ENCODE peak calls at places on chromosomes 2 and 18, in eight cellular contexts. One of them, this sample, is unnamed.

GRCh38 chr18:57110295-57110694 is 36.6 kb upstream of the BOD1L2 start:
- DNase-seq in HL-60: no peak
- DNase-seq in HepG2: no peak
- DNase-seq in sigmoid colon: no peak
- DNase-seq in transverse colon: no peak
- DNase-seq in breast epithelium: no peak
- DNase-seq in SK-N-SH: no peak
- DNase-seq in K562: no peak
- DNase-seq in this sample: no peak

GRCh38 chr18:56660655-56661054 is 9.5 kb downstream of the WDR7 start:
- DNase-seq in HL-60: no peak
- DNase-seq in HepG2: no peak
- DNase-seq in sigmoid colon: no peak
- DNase-seq in transverse colon: no peak
- DNase-seq in breast epithelium: no peak
- DNase-seq in SK-N-SH: no peak
- DNase-seq in K562: no peak
- DNase-seq in this sample: no peak

GRCh38 chr2:214543386-214543955 is 132.6 kb downstream of the VWC2L start:
- DNase-seq in HL-60: no peak
- DNase-seq in HepG2: no peak
- DNase-seq in sigmoid colon: no peak
- DNase-seq in transverse colon: no peak
- DNase-seq in breast epithelium: no peak
- DNase-seq in SK-N-SH: no peak
- DNase-seq in K562: no peak
- DNase-seq in this sample: no peak

GRCh38 chr2:12488365-12488972 is 228.3 kb upstream of the TRIB2 start:
- DNase-seq in HL-60: no peak
- DNase-seq in HepG2: no peak
- DNase-seq in sigmoid colon: no peak
- DNase-seq in transverse colon: no peak
- DNase-seq in breast epithelium: no peak
- DNase-seq in SK-N-SH: no peak
- DNase-seq in K562: no peak
- DNase-seq in this sample: no peak

GRCh38 chr2:111534816-111535803 is 348.9 kb downstream of the ANAPC1 start:
- DNase-seq in HL-60: no peak
- DNase-seq in HepG2: peak
- DNase-seq in sigmoid colon: peak
- DNase-seq in transverse colon: peak
- DNase-seq in breast epithelium: no peak
- DNase-seq in SK-N-SH: no peak
- DNase-seq in K562: no peak
- DNase-seq in this sample: no peak

GRCh38 chr2:64015898-64016297 is 3.3 kb downstream of the VPS54 start:
- DNase-seq in HL-60: no peak
- DNase-seq in HepG2: no peak
- DNase-seq in sigmoid colon: no peak
- DNase-seq in transverse colon: no peak
- DNase-seq in breast epithelium: no peak
- DNase-seq in SK-N-SH: no peak
- DNase-seq in K562: no peak
- DNase-seq in this sample: no peak

GRCh38 chr2:67259581-67260347 is 137.4 kb upstream of the ETAA1 start:
- DNase-seq in HL-60: no peak
- DNase-seq in HepG2: no peak
- DNase-seq in sigmoid colon: peak
- DNase-seq in transverse colon: peak
- DNase-seq in breast epithelium: no peak
- DNase-seq in SK-N-SH: peak
- DNase-seq in K562: no peak
- DNase-seq in this sample: no peak

GRCh38 chr2:63788070-63788469 is 53.6 kb upstream of the UGP2 start:
- DNase-seq in HL-60: no peak
- DNase-seq in HepG2: no peak
- DNase-seq in sigmoid colon: no peak
- DNase-seq in transverse colon: no peak
- DNase-seq in breast epithelium: no peak
- DNase-seq in SK-N-SH: no peak
- DNase-seq in K562: no peak
- DNase-seq in this sample: no peak

GRCh38 chr2:164009801-164010337 is 274.1 kb upstream of the FIGN start:
- DNase-seq in HL-60: no peak
- DNase-seq in HepG2: no peak
- DNase-seq in sigmoid colon: no peak
- DNase-seq in transverse colon: no peak
- DNase-seq in breast epithelium: no peak
- DNase-seq in SK-N-SH: no peak
- DNase-seq in K562: no peak
- DNase-seq in this sample: no peak

DNA sequence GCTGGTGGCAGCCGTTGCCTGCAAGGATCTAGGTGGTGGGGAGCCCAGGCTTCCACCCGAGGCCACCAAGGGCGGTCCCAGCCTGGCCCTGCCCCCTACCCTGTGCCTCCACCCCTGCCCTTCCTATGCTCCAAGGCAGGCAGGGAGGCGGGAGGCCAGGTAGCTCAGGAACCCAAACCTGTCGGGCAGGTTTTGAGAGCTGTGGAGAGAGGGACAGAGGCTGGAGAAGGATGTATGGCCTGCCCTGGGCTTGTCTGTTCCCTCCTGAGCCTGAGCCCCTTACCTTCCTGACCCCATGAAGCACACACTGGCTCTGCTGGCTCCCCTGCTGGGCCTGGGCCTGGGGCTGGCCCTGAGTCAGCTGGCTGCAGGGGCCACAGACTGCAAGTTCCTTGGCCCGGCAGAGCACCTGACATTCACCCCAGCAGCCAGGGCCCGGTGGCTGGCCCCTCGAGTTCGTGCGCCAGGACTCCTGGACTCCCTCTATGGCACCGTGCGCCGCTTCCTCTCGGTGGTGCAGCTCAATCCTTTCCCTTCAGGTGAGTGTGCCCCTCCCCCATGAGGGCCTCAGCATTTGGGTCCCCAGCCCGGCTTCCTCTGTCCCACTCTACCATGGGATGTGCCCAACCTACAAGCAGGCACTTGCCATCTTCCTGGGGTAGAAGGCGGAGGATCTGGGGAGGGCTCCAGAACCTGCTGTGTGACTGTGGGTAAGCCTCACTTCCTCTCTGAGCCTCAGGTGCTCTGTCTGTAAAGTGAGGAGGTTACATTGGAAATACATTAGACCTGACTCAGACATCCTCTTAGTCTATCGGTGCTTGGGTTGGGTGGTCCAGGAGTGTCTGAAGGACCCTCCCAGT is at the start of gene PROM2:
- DNase-seq in HL-60: no peak
- DNase-seq in HepG2: no peak
- DNase-seq in sigmoid colon: peak
- DNase-seq in transverse colon: peak
- DNase-seq in breast epithelium: peak
- DNase-seq in SK-N-SH: no peak
- DNase-seq in K562: no peak
- DNase-seq in this sample: no peak
- TF ChIP-seq POLR2AphosphoS5 in HL-60: no peak
- TF ChIP-seq POLR2AphosphoS5 in HepG2: no peak
- TF ChIP-seq POLR2AphosphoS5 in sigmoid colon: no peak
- TF ChIP-seq POLR2AphosphoS5 in transverse colon: peak
- TF ChIP-seq POLR2AphosphoS5 in breast epithelium: peak
- TF ChIP-seq POLR2AphosphoS5 in SK-N-SH: no peak
- TF ChIP-seq POLR2AphosphoS5 in K562: no peak
- TF ChIP-seq POLR2AphosphoS5 in this sample: no peak

GRCh38 chr18:77323640-77324370 is 74.2 kb downstream of the GALR1 start:
- DNase-seq in HL-60: no peak
- DNase-seq in HepG2: no peak
- DNase-seq in sigmoid colon: no peak
- DNase-seq in transverse colon: no peak
- DNase-seq in breast epithelium: no peak
- DNase-seq in SK-N-SH: no peak
- DNase-seq in K562: no peak
- DNase-seq in this sample: no peak
- TF ChIP-seq POLR2AphosphoS5 in HL-60: no peak
- TF ChIP-seq POLR2AphosphoS5 in HepG2: no peak
- TF ChIP-seq POLR2AphosphoS5 in sigmoid colon: no peak
- TF ChIP-seq POLR2AphosphoS5 in transverse colon: no peak
- TF ChIP-seq POLR2AphosphoS5 in breast epithelium: no peak
- TF ChIP-seq POLR2AphosphoS5 in SK-N-SH: no peak
- TF ChIP-seq POLR2AphosphoS5 in K562: no peak
- TF ChIP-seq POLR2AphosphoS5 in this sample: no peak

GRCh38 chr2:165280356-165280755 is 41.1 kb downstream of the SCN2A start:
- DNase-seq in HL-60: no peak
- DNase-seq in HepG2: no peak
- DNase-seq in sigmoid colon: no peak
- DNase-seq in transverse colon: no peak
- DNase-seq in breast epithelium: no peak
- DNase-seq in SK-N-SH: no peak
- DNase-seq in K562: no peak
- DNase-seq in this sample: no peak

GRCh38 chr2:165281387-165281786 is 42.2 kb downstream of the SCN2A start:
- DNase-seq in HL-60: no peak
- DNase-seq in HepG2: no peak
- DNase-seq in sigmoid colon: no peak
- DNase-seq in transverse colon: no peak
- DNase-seq in breast epithelium: no peak
- DNase-seq in SK-N-SH: no peak
- DNase-seq in K562: no peak
- DNase-seq in this sample: no peak

GRCh38 chr2:165287083-165287778 is 48.0 kb downstream of the SCN2A start:
- DNase-seq in HL-60: no peak
- DNase-seq in HepG2: no peak
- DNase-seq in sigmoid colon: no peak
- DNase-seq in transverse colon: no peak
- DNase-seq in breast epithelium: no peak
- DNase-seq in SK-N-SH: no peak
- DNase-seq in K562: no peak
- DNase-seq in this sample: no peak

GRCh38 chr2:165277860-165278656 is 38.8 kb downstream of the SCN2A start:
- DNase-seq in HL-60: no peak
- DNase-seq in HepG2: no peak
- DNase-seq in sigmoid colon: no peak
- DNase-seq in transverse colon: no peak
- DNase-seq in breast epithelium: no peak
- DNase-seq in SK-N-SH: no peak
- DNase-seq in K562: no peak
- DNase-seq in this sample: no peak

GRCh38 chr2:165283342-165283741 is 44.1 kb downstream of the SCN2A start:
- DNase-seq in HL-60: no peak
- DNase-seq in HepG2: no peak
- DNase-seq in sigmoid colon: no peak
- DNase-seq in transverse colon: no peak
- DNase-seq in breast epithelium: no peak
- DNase-seq in SK-N-SH: no peak
- DNase-seq in K562: no peak
- DNase-seq in this sample: no peak
- TF ChIP-seq POLR2AphosphoS5 in HL-60: no peak
- TF ChIP-seq POLR2AphosphoS5 in HepG2: no peak
- TF ChIP-seq POLR2AphosphoS5 in sigmoid colon: no peak
- TF ChIP-seq POLR2AphosphoS5 in transverse colon: no peak
- TF ChIP-seq POLR2AphosphoS5 in breast epithelium: no peak
- TF ChIP-seq POLR2AphosphoS5 in SK-N-SH: no peak
- TF ChIP-seq POLR2AphosphoS5 in K562: no peak
- TF ChIP-seq POLR2AphosphoS5 in this sample: no peak

DNA sequence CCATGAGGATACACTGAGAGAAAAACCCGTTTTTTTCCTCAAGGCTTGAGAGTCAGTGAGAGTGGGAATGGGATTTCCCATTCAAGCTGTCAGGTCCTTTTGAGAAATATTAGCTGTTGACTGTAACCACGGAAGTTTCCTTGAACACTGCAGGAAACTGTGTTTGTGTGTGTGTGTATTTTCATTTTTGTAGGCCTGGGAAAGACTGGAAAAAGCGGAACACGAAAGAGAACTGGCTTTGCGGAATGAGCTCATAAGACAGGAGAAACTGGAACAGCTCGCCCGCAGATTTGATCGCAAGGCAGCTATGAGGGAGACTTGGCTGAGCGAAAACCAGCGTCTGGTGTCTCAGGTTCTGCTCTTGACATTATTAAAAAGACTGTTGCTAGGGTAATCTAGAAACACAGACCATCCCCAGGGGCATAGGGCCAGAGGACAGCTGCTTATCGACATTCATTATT is 98.8 kb upstream of the EML6 start:
- DNase-seq in HL-60: no peak
- DNase-seq in HepG2: no peak
- DNase-seq in sigmoid colon: no peak
- DNase-seq in transverse colon: no peak
- DNase-seq in breast epithelium: no peak
- DNase-seq in SK-N-SH: peak
- DNase-seq in K562: no peak
- DNase-seq in this sample: no peak
- TF ChIP-seq POLR2AphosphoS5 in HL-60: no peak
- TF ChIP-seq POLR2AphosphoS5 in HepG2: no peak
- TF ChIP-seq POLR2AphosphoS5 in sigmoid colon: peak
- TF ChIP-seq POLR2AphosphoS5 in transverse colon: no peak
- TF ChIP-seq POLR2AphosphoS5 in breast epithelium: no peak
- TF ChIP-seq POLR2AphosphoS5 in SK-N-SH: no peak
- TF ChIP-seq POLR2AphosphoS5 in K562: no peak
- TF ChIP-seq POLR2AphosphoS5 in this sample: no peak

GRCh38 chr2:177256026-177256425 is 8.5 kb downstream of the NFE2L2 start:
- DNase-seq in HL-60: no peak
- DNase-seq in HepG2: no peak
- DNase-seq in sigmoid colon: no peak
- DNase-seq in transverse colon: no peak
- DNase-seq in breast epithelium: no peak
- DNase-seq in SK-N-SH: no peak
- DNase-seq in K562: no peak
- DNase-seq in this sample: no peak
- TF ChIP-seq POLR2AphosphoS5 in HL-60: no peak
- TF ChIP-seq POLR2AphosphoS5 in HepG2: no peak
- TF ChIP-seq POLR2AphosphoS5 in sigmoid colon: no peak
- TF ChIP-seq POLR2AphosphoS5 in transverse colon: no peak
- TF ChIP-seq POLR2AphosphoS5 in breast epithelium: no peak
- TF ChIP-seq POLR2AphosphoS5 in SK-N-SH: no peak
- TF ChIP-seq POLR2AphosphoS5 in K562: no peak
- TF ChIP-seq POLR2AphosphoS5 in this sample: no peak

DNA sequence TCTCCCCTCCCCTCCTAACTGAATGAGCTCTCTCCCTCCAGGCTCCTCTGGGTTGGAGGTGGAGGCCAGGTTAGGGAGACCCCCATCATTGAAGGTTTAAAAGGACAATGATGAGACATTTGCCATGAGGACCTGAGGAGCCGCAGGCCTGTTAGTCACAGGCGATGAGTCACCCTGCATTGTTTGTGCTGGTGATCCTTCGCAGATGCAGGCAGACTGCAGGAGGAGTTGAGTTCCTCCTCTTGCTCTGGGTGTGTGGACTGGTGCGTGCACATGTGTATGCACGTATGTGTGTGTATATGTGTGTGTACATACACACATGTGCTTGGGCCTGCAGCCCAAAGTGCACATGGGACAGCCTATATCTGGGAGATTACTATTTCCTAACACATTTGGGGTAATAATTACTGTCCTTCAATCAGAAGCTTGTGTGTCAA is 42.0 kb downstream of the MCFD2 start:
- DNase-seq in HL-60: peak
- DNase-seq in HepG2: peak
- DNase-seq in sigmoid colon: peak
- DNase-seq in transverse colon: peak
- DNase-seq in breast epithelium: peak
- DNase-seq in SK-N-SH: peak
- DNase-seq in K562: peak
- DNase-seq in this sample: no peak
- TF ChIP-seq POLR2AphosphoS5 in HL-60: no peak
- TF ChIP-seq POLR2AphosphoS5 in HepG2: no peak
- TF ChIP-seq POLR2AphosphoS5 in sigmoid colon: peak
- TF ChIP-seq POLR2AphosphoS5 in transverse colon: peak
- TF ChIP-seq POLR2AphosphoS5 in breast epithelium: peak
- TF ChIP-seq POLR2AphosphoS5 in SK-N-SH: peak
- TF ChIP-seq POLR2AphosphoS5 in K562: no peak
- TF ChIP-seq POLR2AphosphoS5 in this sample: no peak